ENCODE peak calls at places on chromosomes 6 and 20, in seven cellular contexts. C is stimulated activated CD8-positive, alpha-beta memory T cell treated with anti-CD3 and anti-CD28 coated beads, Interleukin-4, amount 100 ng/mL, for 24 hours; A is mammary epithelial cell; U is glutamatergic neuron; I is SW480; Z is B cell; F is HuH-7.5. P is an unnamed sample.

GRCh38 chr20:63560856-63561609 is 7.1 kb downstream of the FNDC11 start:
- DNase-seq in U (no peak), A (no peak), I (no peak), C (no peak), F (no peak), Z (no peak), P (no peak)

GRCh38 chr6:162636167-162636566 is 91.4 kb downstream of the PRKN start:
- DNase-seq in F (no peak), I (no peak), C (no peak), A (no peak), U (no peak), Z (no peak), P (no peak)

GRCh38 chr20:53739799-53740785 is 146.5 kb upstream of the ZNF217 start:
- DNase-seq in A (peak), U (peak), I (peak), F (no peak), Z (peak), C (no peak), P (peak)

GRCh38 chr6:101114703-101115102 is 233.6 kb upstream of the ASCC3 start:
- DNase-seq in U (no peak), C (no peak), Z (no peak), A (peak), I (peak), F (peak), P (no peak)

GRCh38 chr20:36632487-36633284 is 13.3 kb downstream of the SLA2 start:
- DNase-seq in C (no peak), Z (no peak), F (no peak), A (no peak), U (no peak), I (no peak), P (peak)

GRCh38 chr6:39353698-39354315 is 31.3 kb upstream of the KCNK16 start:
- DNase-seq in C (no peak), F (no peak), A (no peak), Z (no peak), U (no peak), I (no peak), P (no peak)

GRCh38 chr6:112450663-112451062 is 103.5 kb downstream of the RFPL4B start:
- DNase-seq in I (no peak), C (no peak), Z (no peak), F (no peak), U (no peak), A (no peak), P (no peak)

GRCh38 chr6:54009052-54009654 is 102.1 kb upstream of the MLIP start:
- DNase-seq in I (no peak), F (no peak), C (no peak), A (no peak), U (no peak), Z (no peak), P (no peak)

GRCh38 chr6:97136644-97137358 is 146.2 kb downstream of the MMS22L start:
- DNase-seq in A (no peak), F (no peak), Z (no peak), C (no peak), U (no peak), I (no peak), P (no peak)

GRCh38 chr6:133610271-133610840 is 278.6 kb upstream of the TCF21 start:
- DNase-seq in A (no peak), Z (no peak), U (no peak), I (no peak), C (no peak), F (no peak), P (no peak)

P was measured in Caco-2.